ENCODE peak calls at places on chromosomes 16 and 17, in seven cellular contexts. Z is body of pancreas, X is H1, B is adrenal gland, P is stomach, E is tibial nerve, I is transverse colon. R is an unnamed sample.

GRCh38 chr17:77429985-77430752 is 289.4 kb downstream of the SEC14L1 start:
- DNase-seq in Z (peak), X (peak), E (peak), P (peak), I (peak), B (peak), R (peak)

GRCh38 chr17:37088913-37089312 is 140.2 kb downstream of the AATF start:
- DNase-seq in E (no peak), X (no peak), B (no peak), P (no peak), Z (no peak), I (no peak), R (no peak)

GRCh38 chr17:8384801-8385335 is 1.9 kb upstream of the RPL26 start:
- DNase-seq in B (no peak), P (no peak), X (no peak), E (no peak), Z (no peak), I (no peak), R (no peak)

GRCh38 chr16:88713054-88713453 is 6.8 kb downstream of the CTU2 start:
- DNase-seq in X (no peak), P (no peak), E (no peak), I (no peak), B (no peak), Z (no peak), R (no peak)

GRCh38 chr16:87582221-87582965 is 19.9 kb upstream of the JPH3 start:
- DNase-seq in B (peak), Z (no peak), E (peak), P (no peak), I (peak), X (no peak), R (peak)

GRCh38 chr17:2042355-2042929 is 620 bp downstream of the OVCA2 start:
- DNase-seq in X (no peak), E (no peak), B (no peak), Z (no peak), I (no peak), P (no peak), R (no peak)

GRCh38 chr17:16527298-16527697 is 35.3 kb upstream of the LRRC75A start:
- DNase-seq in X (no peak), Z (no peak), I (no peak), B (no peak), P (no peak), E (no peak), R (no peak)

GRCh38 chr17:59154721-59155438 is at the start of gene SKA2:
- DNase-seq in I (peak), B (no peak), X (peak), E (peak), P (peak), Z (peak), R (peak)

GRCh38 chr17:80743181-80743771 is 198.6 kb downstream of the RPTOR start:
- DNase-seq in P (no peak), E (no peak), B (peak), X (no peak), Z (no peak), I (no peak), R (no peak)

GRCh38 chr17:15121426-15121825 is 143.7 kb downstream of the PMP22 start:
- DNase-seq in E (no peak), I (no peak), P (no peak), X (no peak), Z (no peak), B (no peak), R (no peak)

GRCh38 chr17:12808723-12809122 is 19.4 kb downstream of the ARHGAP44 start:
- DNase-seq in B (no peak), X (no peak), P (no peak), Z (no peak), E (no peak), I (no peak), R (no peak)

GRCh38 chr17:32206816-32207215 is 58.8 kb upstream of the RHBDL3 start:
- DNase-seq in P (no peak), Z (no peak), E (no peak), B (no peak), X (no peak), I (no peak), R (no peak)

GRCh38 chr16:75620326-75621169 is 2.5 kb downstream of the ADAT1 start:
- DNase-seq in Z (no peak), E (no peak), P (peak), I (peak), B (no peak), X (no peak), R (no peak)

GRCh38 chr16:85910854-85911247 is 11.9 kb downstream of the IRF8 start:
- DNase-seq in Z (no peak), E (no peak), I (no peak), P (no peak), X (no peak), B (no peak), R (no peak)

GRCh38 chr16:85908444-85908843 is 9.5 kb downstream of the IRF8 start:
- DNase-seq in B (no peak), E (no peak), I (no peak), X (no peak), Z (no peak), P (no peak), R (no peak)

GRCh38 chr16:85911531-85911930 is 12.6 kb downstream of the IRF8 start:
- DNase-seq in P (no peak), E (no peak), X (no peak), I (no peak), Z (no peak), B (no peak), R (no peak)

GRCh38 chr16:85908889-85909584 is 10.1 kb downstream of the IRF8 start:
- DNase-seq in P (no peak), B (no peak), I (no peak), E (no peak), Z (no peak), X (no peak), R (no peak)

DNA sequence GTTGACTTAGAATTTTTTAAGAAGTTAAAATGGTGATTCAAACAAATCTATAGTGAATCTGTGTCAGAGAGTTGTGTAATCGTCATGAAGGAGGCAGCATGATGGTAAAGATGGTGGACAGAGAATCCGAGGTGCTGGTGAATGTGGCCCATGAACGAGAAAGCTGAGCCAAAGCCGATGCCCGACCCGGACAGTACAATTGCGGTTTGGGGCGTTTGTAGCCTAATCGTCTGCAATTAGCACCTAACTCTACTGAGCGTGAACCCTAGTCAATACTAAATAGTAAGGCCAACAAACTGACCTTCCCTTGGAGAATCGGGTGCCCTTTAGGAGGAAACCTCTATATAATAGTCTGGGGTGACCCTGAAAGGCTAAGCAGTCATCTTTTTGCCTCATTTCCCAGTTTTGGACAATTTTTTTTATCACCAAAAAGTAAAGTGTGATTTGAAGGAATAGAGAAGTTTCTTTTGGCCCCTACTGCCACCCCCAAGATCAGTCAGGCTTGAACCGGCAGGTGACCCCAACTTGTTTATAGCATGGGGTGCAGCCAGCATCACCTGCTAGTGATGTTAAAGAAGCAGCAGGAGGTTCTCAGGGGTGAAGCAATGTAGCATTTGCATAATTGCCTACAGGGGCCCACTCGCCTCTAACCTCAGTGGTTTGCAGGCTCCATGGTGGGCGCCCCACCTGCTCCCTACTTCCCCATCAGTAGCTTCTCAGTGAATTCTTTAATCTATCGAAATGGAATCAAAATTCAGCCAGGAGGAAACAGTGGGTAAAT is 11.3 kb downstream of the IRF8 start:
- DNase-seq in B (no peak), I (no peak), Z (no peak), X (no peak), E (no peak), P (no peak), R (no peak)
- TF ChIP-seq POLR2A in B (no peak), I (no peak), Z (no peak), X (no peak), E (no peak), P (no peak), R (no peak)

DNA sequence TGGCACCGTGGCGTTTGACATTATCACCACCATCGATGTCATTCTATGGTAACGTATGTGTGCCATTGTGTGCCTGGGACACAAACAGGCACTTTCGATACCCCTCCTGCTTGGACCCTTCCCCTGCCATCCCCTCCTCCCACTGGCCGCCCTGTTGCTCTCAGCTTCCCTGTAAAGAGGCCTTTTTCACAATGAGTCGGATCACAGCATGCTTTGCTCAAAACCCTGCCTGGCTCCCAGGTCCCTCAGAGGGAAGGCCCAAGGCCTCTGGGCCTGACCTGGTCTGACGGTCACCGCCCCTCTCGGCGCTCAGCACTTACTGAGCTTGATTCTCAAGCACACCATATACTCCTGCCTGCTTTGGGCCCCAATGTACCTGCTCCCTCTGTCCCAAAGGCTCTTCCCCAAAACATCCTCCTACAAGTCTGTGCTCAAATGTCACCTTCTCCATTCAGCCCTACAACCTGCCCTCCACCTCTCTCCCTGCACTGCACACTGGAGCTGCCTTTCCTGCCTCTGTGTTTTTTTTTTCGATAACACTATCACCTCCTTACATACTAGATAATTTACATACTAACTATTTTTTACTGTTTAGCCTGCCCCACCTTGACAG is 303.8 kb downstream of the SOX9 start:
- DNase-seq in E (no peak), Z (no peak), I (no peak), B (no peak), X (no peak), P (no peak), R (no peak)
- TF ChIP-seq POLR2A in E (no peak), Z (no peak), I (no peak), B (no peak), X (no peak), P (no peak), R (no peak)

GRCh38 chr16:56181401-56181800 is 9.9 kb upstream of the GNAO1 start:
- DNase-seq in P (no peak), E (no peak), Z (no peak), X (no peak), B (no peak), I (no peak), R (no peak)
- TF ChIP-seq POLR2A in P (no peak), E (no peak), Z (no peak), X (no peak), B (no peak), I (no peak), R (no peak)

DNA sequence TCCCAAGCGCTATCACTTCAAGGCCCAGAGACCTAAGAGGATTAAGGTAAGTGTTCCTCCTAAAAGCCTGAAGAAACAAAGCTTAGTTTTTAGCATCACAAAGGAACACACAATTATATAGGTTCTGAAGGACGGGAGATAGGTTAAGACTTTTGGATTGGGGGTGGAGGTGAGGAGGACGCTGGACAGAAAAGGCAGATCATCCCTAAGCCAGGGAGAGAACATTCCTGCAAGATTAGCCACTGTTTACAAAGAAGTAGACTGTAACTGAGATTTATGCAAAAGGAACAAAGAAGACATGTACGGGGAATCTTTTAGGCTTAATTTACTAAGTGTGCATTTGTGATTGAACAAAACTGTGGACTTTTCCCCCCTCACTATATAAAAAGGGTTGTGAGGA is 184.1 kb upstream of the IRX5 start:
- DNase-seq in I (no peak), X (no peak), B (no peak), P (no peak), Z (no peak), E (no peak), R (no peak)
- TF ChIP-seq POLR2A in I (no peak), X (no peak), B (no peak), P (no peak), Z (no peak), E (no peak), R (no peak)

GRCh38 chr16:58125041-58125440 is 4.1 kb downstream of the CFAP20 start:
- DNase-seq in I (no peak), E (no peak), X (no peak), B (no peak), Z (no peak), P (no peak), R (no peak)
- TF ChIP-seq POLR2A in I (no peak), E (no peak), X (no peak), B (no peak), Z (no peak), P (no peak), R (no peak)

DNA sequence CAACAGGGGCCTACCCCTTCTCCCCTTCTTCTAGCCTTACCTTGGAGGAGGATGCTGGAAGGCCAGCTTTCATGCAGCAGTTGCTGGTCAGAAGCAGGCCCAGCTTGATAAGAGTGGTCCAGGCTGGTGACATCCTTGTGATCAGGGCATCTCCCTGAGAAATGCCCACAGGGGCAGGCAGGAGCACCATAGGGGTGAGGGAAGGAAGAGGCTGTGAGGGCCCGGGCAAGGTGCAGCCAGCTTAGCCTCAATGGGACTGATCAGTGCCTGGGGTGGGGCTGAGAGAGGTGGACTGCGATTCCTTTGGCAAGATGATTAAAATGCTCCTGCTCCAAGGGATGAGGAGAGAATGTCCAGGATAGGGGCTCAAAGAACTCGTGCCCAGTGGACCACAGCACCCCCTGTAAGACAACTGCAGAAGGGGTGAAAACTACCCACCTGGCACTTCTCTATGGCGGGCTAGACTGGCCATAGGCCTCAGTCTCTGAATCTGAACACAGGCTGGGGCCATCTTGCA is 9.5 kb upstream of the GALK1 start:
- DNase-seq in P (no peak), I (peak), E (no peak), Z (peak), B (peak), X (no peak), R (no peak)
- TF ChIP-seq POLR2A in P (peak), I (no peak), E (no peak), Z (peak), B (no peak), X (no peak), R (no peak)

GRCh38 chr16:23149267-23149992 is at the start of gene USP31:
- DNase-seq in P (peak), E (peak), Z (peak), I (peak), X (peak), B (peak), R (peak)

GRCh38 chr16:23148513-23149266 is 562 bp downstream of the USP31 start:
- DNase-seq in Z (peak), I (peak), E (peak), P (peak), X (peak), B (peak), R (peak)

GRCh38 chr16:23148166-23148512 is 1.1 kb downstream of the USP31 start:
- DNase-seq in I (no peak), Z (no peak), X (no peak), P (no peak), B (no peak), E (no peak), R (no peak)

GRCh38 chr16:23147666-23148065 is 1.6 kb downstream of the USP31 start:
- DNase-seq in P (no peak), X (no peak), E (no peak), Z (no peak), B (no peak), I (no peak), R (no peak)

GRCh38 chr16:23149993-23150364 is 727 bp upstream of the USP31 start:
- DNase-seq in E (no peak), X (no peak), Z (no peak), P (no peak), I (no peak), B (no peak), R (no peak)
- TF ChIP-seq POLR2A in E (no peak), X (no peak), Z (no peak), P (no peak), I (no peak), B (no peak), R (no peak)

GRCh38 chr16:719815-720506 is 985 bp upstream of the ANTKMT start:
- DNase-seq in B (peak), E (no peak), I (peak), X (no peak), P (no peak), Z (no peak), R (no peak)

GRCh38 chr16:722835-723633 is 2.1 kb downstream of the ANTKMT start:
- DNase-seq in I (no peak), P (no peak), X (no peak), Z (no peak), B (no peak), E (no peak), R (no peak)

GRCh38 chr16:720507-720989 is 398 bp upstream of the ANTKMT start:
- DNase-seq in I (peak), E (no peak), P (no peak), Z (no peak), X (no peak), B (peak), R (peak)

GRCh38 chr16:721765-722481 is 977 bp downstream of the ANTKMT start:
- DNase-seq in E (no peak), X (no peak), B (no peak), Z (no peak), I (no peak), P (no peak), R (no peak)

GRCh38 chr16:720990-721764 is at the start of gene ANTKMT:
- DNase-seq in E (peak), X (peak), P (peak), I (peak), B (peak), Z (peak), R (peak)
- TF ChIP-seq POLR2A in E (peak), X (no peak), P (no peak), I (no peak), B (peak), Z (peak), R (peak)

DNA sequence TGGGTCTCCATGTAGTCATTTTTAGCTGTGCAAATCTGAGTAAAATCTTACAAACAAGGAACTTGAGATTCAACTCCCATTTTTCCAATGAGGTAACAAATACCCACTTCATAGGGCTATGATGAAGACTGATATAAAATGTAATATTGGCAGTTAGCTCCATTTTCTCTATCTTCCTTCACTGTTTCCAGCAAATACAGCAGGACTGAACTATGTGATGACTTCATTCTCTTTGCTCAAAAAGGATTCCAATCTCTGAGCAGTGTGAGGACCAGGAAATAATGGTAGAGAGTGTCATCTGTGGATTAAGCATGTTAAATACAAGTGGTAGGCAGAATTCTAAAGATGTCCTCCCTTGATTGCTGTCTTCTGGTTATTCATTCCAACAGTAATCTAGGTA is 18.3 kb downstream of the RND2 start:
- DNase-seq in X (no peak), Z (no peak), I (no peak), B (no peak), E (no peak), P (no peak), R (no peak)
- TF ChIP-seq POLR2A in X (no peak), Z (no peak), I (no peak), B (no peak), E (no peak), P (no peak), R (no peak)

GRCh38 chr17:28940142-28940541 is 11.2 kb downstream of the PHF12 start:
- DNase-seq in I (no peak), X (no peak), B (no peak), E (no peak), P (no peak), Z (no peak), R (no peak)
- TF ChIP-seq POLR2A in I (no peak), X (no peak), B (no peak), E (no peak), P (no peak), Z (no peak), R (no peak)